ENCODE peak calls at places on chromosomes 3 and 15, in six cellular contexts. N is HepG2, E is A549, L is upper lobe of left lung, W is ovary, V is tibial nerve. M is an unnamed sample.

GRCh38 chr15:74345051-74345450 is 22.4 kb downstream of the CYP11A1 start:
- DNase-seq in N (no peak), V (no peak), E (no peak), W (no peak), L (no peak), M (no peak)

GRCh38 chr3:85846940-85847339 is 888.2 kb downstream of the CADM2 start:
- DNase-seq in W (no peak), V (no peak), E (no peak), N (no peak), L (no peak), M (no peak)

GRCh38 chr3:147616998-147617619 is 207.9 kb downstream of the ZIC1 start:
- DNase-seq in E (no peak), L (no peak), W (no peak), N (peak), V (no peak), M (no peak)

GRCh38 chr3:98761656-98762229 is 1.4 kb upstream of the ST3GAL6 start:
- DNase-seq in L (no peak), W (no peak), E (no peak), N (no peak), V (no peak), M (no peak)

GRCh38 chr3:153626158-153626557 is 464.1 kb downstream of the RAP2B start:
- DNase-seq in W (no peak), E (no peak), L (no peak), N (no peak), V (no peak), M (no peak)

GRCh38 chr15:33201376-33202189 is 7.1 kb upstream of the FMN1 start:
- DNase-seq in W (no peak), L (peak), V (no peak), N (peak), E (peak), M (peak)

GRCh38 chr15:96330064-96330449 is 443 bp upstream of the NR2F2 start:
- DNase-seq in E (peak), V (peak), W (peak), L (no peak), N (no peak), M (peak)

GRCh38 chr3:59451041-59451763 is 401.4 kb upstream of the CFAP20DC start:
- DNase-seq in N (no peak), L (peak), E (no peak), W (no peak), V (no peak), M (peak)

GRCh38 chr3:173977747-173978146 is 580.2 kb downstream of the NLGN1 start:
- DNase-seq in E (no peak), L (no peak), W (no peak), V (no peak), N (no peak), M (no peak)

GRCh38 chr3:195179782-195180489 is 91.0 kb downstream of the XXYLT1 start:
- DNase-seq in E (no peak), L (no peak), W (no peak), N (no peak), V (no peak), M (no peak)

GRCh38 chr3:17023006-17023664 is 138.4 kb downstream of the PLCL2 start:
- DNase-seq in V (no peak), N (no peak), W (no peak), L (peak), E (no peak), M (no peak)

GRCh38 chr15:77091072-77091471 is 20.2 kb upstream of the TSPAN3 start:
- DNase-seq in V (no peak), E (no peak), W (no peak), N (no peak), L (no peak), M (no peak)

GRCh38 chr3:192155194-192155593 is 572.1 kb downstream of the FGF12 start:
- DNase-seq in L (no peak), W (no peak), V (no peak), N (no peak), E (no peak), M (no peak)

GRCh38 chr3:14602006-14602803 is 49.4 kb upstream of the CCDC174 start:
- DNase-seq in N (no peak), E (peak), W (no peak), L (no peak), V (no peak), M (no peak)

GRCh38 chr3:189169728-189170127 is 2.0 kb upstream of the TPRG1 start:
- DNase-seq in V (no peak), W (no peak), N (no peak), E (no peak), L (no peak), M (no peak)

GRCh38 chr3:126118591-126118990 is 34.7 kb upstream of the SLC41A3 start:
- DNase-seq in V (no peak), W (peak), N (no peak), E (no peak), L (peak), M (peak)

GRCh38 chr3:146801492-146801891 is 196.3 kb upstream of the PLSCR5 start:
- DNase-seq in E (no peak), N (no peak), L (no peak), V (no peak), W (no peak), M (no peak)

GRCh38 chr3:143750856-143751255 is 97.4 kb downstream of the SLC9A9 start:
- DNase-seq in L (no peak), W (no peak), V (no peak), E (no peak), N (no peak), M (no peak)

GRCh38 chr3:104947946-104948345 is 418.8 kb upstream of the ALCAM start:
- DNase-seq in V (no peak), W (no peak), L (no peak), N (no peak), E (no peak), M (no peak)

GRCh38 chr3:132261501-132261900 is 55.7 kb upstream of the ACP3 start:
- DNase-seq in L (no peak), N (no peak), W (no peak), V (no peak), E (no peak), M (no peak)

GRCh38 chr3:71077070-71077469 is 506.5 kb downstream of the FOXP1 start:
- DNase-seq in E (no peak), N (no peak), W (no peak), L (no peak), V (no peak), M (no peak)

GRCh38 chr3:185750702-185751101 is 74.1 kb downstream of the IGF2BP2 start:
- DNase-seq in V (no peak), N (no peak), L (no peak), W (no peak), E (no peak), M (peak)

GRCh38 chr15:86611392-86612040 is 531.8 kb downstream of the AGBL1 start:
- DNase-seq in E (no peak), N (no peak), L (no peak), V (no peak), W (no peak), M (no peak)

GRCh38 chr15:24054547-24055245 is 367.6 kb upstream of the NDN start:
- DNase-seq in L (no peak), W (no peak), V (no peak), N (no peak), E (no peak), M (peak)

GRCh38 chr3:52502001-52502400 is 6.9 kb downstream of the STAB1 start:
- DNase-seq in L (no peak), W (no peak), N (no peak), E (no peak), V (no peak), M (no peak)

GRCh38 chr3:193963808-193964516 is 172.0 kb upstream of the HES1 start:
- DNase-seq in V (no peak), L (no peak), N (no peak), W (no peak), E (no peak), M (no peak)

GRCh38 chr15:75307778-75308390 is 25.2 kb downstream of the GOLGA6D start:
- DNase-seq in V (no peak), N (peak), E (peak), L (peak), W (peak), M (peak)

GRCh38 chr3:110491413-110491812 is 580.2 kb upstream of the NECTIN3 start:
- DNase-seq in E (no peak), L (no peak), W (no peak), V (no peak), N (no peak), M (no peak)

GRCh38 chr15:29880341-29880740 is 58.1 kb upstream of the TJP1 start:
- DNase-seq in E (no peak), L (no peak), N (no peak), W (no peak), V (no peak), M (no peak)

GRCh38 chr3:16978234-16978920 is 93.6 kb downstream of the PLCL2 start:
- DNase-seq in E (no peak), L (no peak), W (no peak), N (no peak), V (no peak), M (no peak)

GRCh38 chr3:141412087-141412935 is 44.0 kb downstream of the ZBTB38 start:
- DNase-seq in V (peak), N (peak), L (peak), E (peak), W (peak), M (peak)

DNA sequence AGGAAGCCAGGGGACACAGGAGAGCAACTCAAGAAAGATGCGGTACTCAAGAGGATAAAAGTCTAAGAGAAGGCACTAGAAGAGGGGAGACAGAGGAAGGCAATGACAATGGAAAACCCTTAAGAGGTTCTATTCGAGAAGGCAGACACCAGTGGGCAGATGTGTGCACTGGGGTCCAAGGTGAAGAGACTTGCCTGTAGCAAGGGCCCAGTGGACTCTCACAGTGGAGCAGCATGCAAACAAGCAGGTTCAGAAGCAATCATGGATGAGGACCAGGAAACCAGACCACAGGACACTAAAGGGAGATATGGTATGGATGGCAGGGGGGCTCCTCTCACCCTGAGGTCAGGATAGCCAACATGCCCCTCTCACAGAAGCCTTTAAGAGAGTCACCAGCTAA is 2.7 kb downstream of the ADCY5 start:
- DNase-seq in L (no peak), N (no peak), E (no peak), V (no peak), W (no peak), M (no peak)
- H3K4me3 ChIP-seq in L (no peak), N (no peak), E (no peak), V (no peak), W (peak), M (no peak)

DNA sequence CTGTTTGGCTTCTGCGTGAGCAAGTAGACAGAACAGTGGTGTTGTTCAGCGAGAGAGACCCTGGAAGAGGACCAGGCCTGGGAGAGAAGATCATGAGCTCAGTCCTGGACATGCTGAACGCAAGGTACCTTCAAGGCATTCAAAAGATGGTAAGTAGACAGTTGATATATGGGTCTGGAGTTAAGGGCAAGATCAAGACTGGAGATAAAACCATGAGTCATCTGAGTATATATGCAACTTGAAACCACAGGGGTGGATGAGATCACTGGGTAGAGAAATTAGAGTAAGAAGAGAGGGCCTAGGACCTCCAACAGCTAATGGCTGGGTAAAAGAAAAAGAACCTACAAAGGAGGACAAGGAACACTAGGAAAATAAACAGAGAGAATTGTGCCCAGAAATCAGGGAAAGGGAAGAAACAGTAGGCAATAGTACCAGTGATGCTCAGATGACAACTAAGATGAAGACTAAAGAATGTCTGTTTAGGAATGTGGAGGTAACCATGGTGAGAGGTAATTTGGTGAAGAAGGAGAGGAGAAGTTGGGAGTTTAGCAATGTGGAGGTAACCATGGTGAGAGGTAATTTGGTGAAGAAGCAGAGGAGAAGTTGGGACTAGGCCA is 343.2 kb upstream of the ADAMTS9 start:
- DNase-seq in L (no peak), N (no peak), W (no peak), V (no peak), E (peak), M (no peak)
- TF ChIP-seq EP300 in L (no peak), N (no peak), W (no peak), V (no peak), E (no peak), M (no peak)

DNA sequence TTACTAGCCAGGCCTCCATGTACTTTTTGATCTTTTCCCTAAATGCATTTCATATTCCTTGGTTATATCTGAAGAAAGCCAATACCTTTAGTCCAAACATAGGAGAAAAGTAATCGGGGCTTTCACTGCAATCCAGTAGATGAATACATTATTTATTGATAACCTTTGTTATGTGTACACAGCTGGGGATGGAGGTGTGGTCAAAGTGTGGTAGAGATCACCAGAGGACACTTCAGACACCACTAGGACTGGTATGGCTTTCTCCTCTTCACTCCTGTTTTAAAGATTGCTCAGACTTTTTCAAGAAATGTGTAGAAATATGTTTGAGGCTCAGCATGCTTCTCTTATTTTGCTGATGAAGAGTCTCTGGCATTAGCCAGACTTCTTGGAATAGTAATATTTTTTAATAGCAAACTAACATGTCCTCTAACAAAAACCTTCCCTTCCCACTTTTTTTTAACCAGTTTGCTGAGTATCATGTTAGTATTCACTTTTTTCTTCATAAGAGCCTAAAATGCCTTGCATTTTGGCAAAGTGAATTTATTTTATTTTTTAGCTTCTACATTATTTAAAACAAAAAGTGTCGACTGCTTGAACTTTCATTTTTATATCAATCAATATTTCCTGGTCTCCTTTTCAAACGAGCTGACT is 65.6 kb upstream of the MBNL1 start:
- DNase-seq in E (no peak), V (no peak), W (no peak), N (no peak), L (peak), M (peak)
- H3K4me3 ChIP-seq in E (peak), V (peak), W (peak), N (no peak), L (peak), M (peak)

DNA sequence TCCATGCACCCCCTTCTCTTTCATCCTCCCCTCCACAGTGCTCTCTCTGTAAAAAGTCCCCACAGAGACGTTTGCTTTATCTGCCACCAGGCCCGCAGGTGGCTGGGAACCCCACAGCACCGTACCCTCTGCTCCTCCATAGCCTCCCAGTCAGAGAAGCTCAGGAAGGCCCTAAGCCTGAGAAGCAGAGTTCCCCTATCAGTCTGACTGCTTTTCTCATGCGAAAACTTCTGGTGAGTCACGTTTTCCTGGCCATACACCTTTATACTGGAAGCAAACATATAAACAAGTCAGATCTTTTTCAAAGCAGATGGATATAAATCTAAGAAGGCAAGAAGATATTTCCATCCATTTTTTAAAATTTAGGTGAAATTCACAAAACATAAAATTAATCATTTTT is 51.5 kb upstream of the MEF2A start:
- DNase-seq in V (no peak), E (no peak), W (no peak), N (no peak), L (no peak), M (no peak)
- TF ChIP-seq EP300 in V (no peak), E (no peak), W (no peak), N (no peak), L (no peak), M (no peak)

DNA sequence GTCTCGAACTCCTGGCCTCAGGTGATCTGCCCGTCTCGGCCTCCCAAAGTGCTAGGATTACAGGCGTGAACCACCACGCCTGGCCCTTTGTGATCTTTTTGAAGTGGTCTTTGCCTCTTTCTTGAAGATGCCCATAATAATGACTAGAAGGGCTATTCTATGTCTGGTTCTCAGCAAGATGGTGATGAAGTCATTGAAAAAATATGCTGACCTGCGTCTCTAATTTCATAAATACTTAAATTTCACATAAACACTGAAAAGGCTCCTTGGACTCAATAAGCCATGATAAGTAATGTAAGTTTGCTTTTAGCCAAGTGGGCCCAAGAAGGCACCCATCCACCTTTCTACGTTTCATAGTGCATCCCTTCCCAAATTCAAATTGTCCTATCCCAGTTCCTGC is 775 bp upstream of the MAPK6 start:
- DNase-seq in V (no peak), W (no peak), E (no peak), N (no peak), L (no peak), M (no peak)
- H3K4me3 ChIP-seq in V (no peak), W (no peak), E (peak), N (peak), L (peak), M (no peak)

GRCh38 chr3:139481116-139481515 is 4.8 kb upstream of the RBP2 start:
- DNase-seq in E (no peak), N (no peak), L (no peak), V (no peak), W (no peak), M (no peak)

GRCh38 chr3:139482206-139482605 is 5.9 kb upstream of the RBP2 start:
- DNase-seq in N (no peak), V (no peak), E (no peak), W (no peak), L (no peak), M (no peak)

GRCh38 chr3:139477710-139478640 is 1.7 kb upstream of the RBP2 start:
- DNase-seq in W (no peak), E (no peak), N (no peak), V (no peak), L (no peak), M (peak)

GRCh38 chr3:139476348-139476747 is at the start of gene RBP2:
- DNase-seq in V (no peak), N (no peak), L (no peak), E (no peak), W (no peak), M (no peak)

DNA sequence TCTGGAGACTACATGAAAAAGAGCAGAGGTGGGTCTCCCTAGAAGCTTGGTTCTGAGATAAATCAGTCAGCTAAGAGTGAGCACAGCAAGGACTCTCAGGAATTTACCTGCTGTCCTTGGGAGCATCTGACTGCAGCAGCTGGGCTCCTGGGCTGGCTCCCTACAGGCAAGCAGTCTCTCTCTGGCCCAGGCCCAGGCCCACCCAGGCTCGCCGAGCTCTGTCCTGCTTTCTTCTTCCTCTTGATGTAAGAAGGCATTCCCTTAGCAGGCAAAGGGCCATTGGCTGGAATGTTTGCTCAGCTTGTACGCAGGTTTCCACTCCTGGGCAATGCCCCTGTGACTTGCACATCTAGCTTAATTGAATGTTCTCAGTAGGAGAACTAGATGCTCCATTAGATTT is 4.3 kb upstream of the RBP2 start:
- DNase-seq in V (no peak), W (no peak), N (no peak), E (no peak), L (peak), M (no peak)
- TF ChIP-seq EP300 in V (no peak), W (no peak), N (no peak), E (no peak), L (no peak), M (no peak)

DNA sequence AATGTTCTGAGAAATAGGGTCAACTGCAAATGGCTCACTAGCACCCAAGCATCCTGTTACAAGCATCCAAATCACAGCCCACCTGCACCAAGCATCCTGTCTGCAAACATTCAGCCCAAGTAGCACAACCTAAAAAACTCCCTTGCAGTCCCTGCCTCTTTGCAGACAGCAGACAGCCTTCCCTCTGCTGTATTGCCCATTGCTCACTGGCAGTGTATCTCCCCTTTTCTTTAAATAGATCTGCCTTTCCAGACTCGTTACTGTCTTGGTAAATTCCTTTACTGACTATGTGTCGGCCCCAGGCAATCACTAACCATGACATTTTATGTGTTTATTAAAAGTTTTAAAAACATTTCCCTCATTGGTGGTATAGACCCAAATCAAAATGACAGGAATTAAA is 155.4 kb downstream of the ADAMTSL3 start:
- DNase-seq in V (no peak), N (no peak), E (no peak), W (no peak), L (no peak), M (no peak)
- H3K4me3 ChIP-seq in V (no peak), N (no peak), E (no peak), W (no peak), L (no peak), M (no peak)

DNA sequence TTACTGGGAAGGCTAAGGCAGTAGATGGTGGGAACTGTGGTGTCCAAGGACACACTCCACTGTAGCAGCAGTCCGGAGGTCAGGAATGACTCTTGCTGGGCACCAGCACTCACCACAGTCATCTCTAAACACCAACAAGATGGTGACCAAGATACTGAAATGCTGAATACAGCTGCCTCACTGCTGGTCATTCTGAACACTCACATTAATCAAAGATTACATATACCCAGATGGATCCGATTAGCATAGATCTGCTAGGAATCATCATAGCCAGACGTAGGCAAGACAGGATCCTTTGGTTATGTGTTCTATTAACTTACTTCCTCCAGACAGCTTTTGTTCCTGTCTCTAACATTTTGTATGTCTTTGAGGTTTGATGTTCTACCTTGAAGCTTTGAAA is 134.9 kb upstream of the BFSP2 start:
- DNase-seq in E (no peak), L (no peak), N (no peak), W (no peak), V (no peak), M (no peak)
- TF ChIP-seq EP300 in E (no peak), L (no peak), N (no peak), W (no peak), V (no peak), M (no peak)